ENCODE peak calls at places on chromosomes 16 and 17, in four cellular contexts. N, V, I and F are unnamed samples.

GRCh38 chr16:3431779-3432219 is 11.5 kb downstream of the ZNF597 start:
- DNase-seq in N (peak; percentile 96), V (no peak), I (peak; percentile 62), F (peak; percentile 42)

GRCh38 chr17:63399856-63400255 is 46.2 kb downstream of the CYB561 start:
- DNase-seq in N (no peak), V (no peak), I (no peak), F (no peak)

GRCh38 chr16:31141489-31142108 is 6.1 kb upstream of the PRSS8 start:
- DNase-seq in N (peak; percentile 21), V (no peak), I (peak; percentile 38), F (no peak)

GRCh38 chr17:47280072-47280811 is 26.6 kb downstream of the ITGB3 start:
- DNase-seq in N (no peak), V (no peak), I (peak; percentile 51), F (no peak)

GRCh38 chr17:78988152-78988551 is 8.4 kb upstream of the LGALS3BP start:
- DNase-seq in N (no peak), V (no peak), I (no peak), F (no peak)

GRCh38 chr16:851871-852270 is 51.3 kb upstream of the GNG13 start:
- DNase-seq in N (no peak), V (no peak), I (no peak), F (no peak)

GRCh38 chr17:40025991-40026815 is 11.0 kb downstream of the CSF3 start:
- DNase-seq in N (no peak), V (no peak), I (no peak), F (no peak)

GRCh38 chr16:10256855-10257641 is 74.8 kb upstream of the GRIN2A start:
- DNase-seq in N (no peak), V (peak; percentile 49), I (peak; percentile 84), F (peak; percentile 65)

GRCh38 chr17:81432873-81433451 is 37.7 kb downstream of the BAHCC1 start:
- DNase-seq in N (no peak), V (no peak), I (no peak), F (no peak)

GRCh38 chr17:4490637-4491061 is 8.0 kb upstream of the SPNS2 start:
- DNase-seq in N (no peak), V (no peak), I (no peak), F (no peak)

GRCh38 chr17:66829386-66829864 is 5.5 kb upstream of the CACNG5 start:
- DNase-seq in N (peak; percentile 7), V (no peak), I (peak; percentile 40), F (no peak)

GRCh38 chr17:42670199-42670924 is 6.4 kb downstream of the PLEKHH3 start:
- DNase-seq in N (peak; percentile 30), V (no peak), I (no peak), F (peak; percentile 78)

GRCh38 chr16:19446300-19446846 is 28.7 kb downstream of the TMC5 start:
- DNase-seq in N (no peak), V (no peak), I (no peak), F (no peak)

GRCh38 chr16:55567382-55567781 is 898 bp downstream of the CAPNS2 start:
- DNase-seq in N (peak; percentile 66), V (no peak), I (no peak), F (no peak)

GRCh38 chr17:82034371-82035011 is 3.0 kb downstream of the DCXR start:
- DNase-seq in N (no peak), V (no peak), I (no peak), F (no peak)

GRCh38 chr17:38844261-38844757 is 9.2 kb downstream of the RPL23 start:
- DNase-seq in N (no peak), V (no peak), I (no peak), F (no peak)
- TF ChIP-seq SPI1 in N (no peak), V (no peak), I (no peak), F (no peak)

GRCh38 chr17:43755389-43755875 is 3.2 kb downstream of the SOST start:
- DNase-seq in N (no peak), V (no peak), I (no peak), F (no peak)
- TF ChIP-seq SPI1 in N (no peak), V (no peak), I (no peak), F (no peak)

GRCh38 chr16:80984124-80984892 is 22.4 kb downstream of the CMC2 start:
- DNase-seq in N (no peak), V (no peak), I (no peak), F (no peak)
- TF ChIP-seq SPI1 in N (no peak), V (no peak), I (no peak), F (no peak)

GRCh38 chr17:979211-979538 is 401 bp downstream of the NXN start:
- DNase-seq in N (no peak), V (no peak), I (no peak), F (no peak)

GRCh38 chr17:980406-981291 is 1.1 kb upstream of the NXN start:
- DNase-seq in N (peak; percentile 58), V (peak; percentile 33), I (peak; percentile 63), F (peak; percentile 60)

GRCh38 chr17:981292-981658 is 1.7 kb upstream of the NXN start:
- DNase-seq in N (no peak), V (no peak), I (no peak), F (no peak)

GRCh38 chr17:978110-979093 is 1.2 kb downstream of the NXN start:
- DNase-seq in N (no peak), V (no peak), I (no peak), F (no peak)

GRCh38 chr17:979539-980405 is at the start of gene NXN:
- DNase-seq in N (peak; percentile 31), V (no peak), I (peak; percentile 93), F (peak; percentile 92)
- TF ChIP-seq SPI1 in N (no peak), V (no peak), I (no peak), F (no peak)

GRCh38 chr17:36731091-36731490 is 129.7 kb downstream of the MRM1 start:
- DNase-seq in N (no peak), V (no peak), I (no peak), F (no peak)

GRCh38 chr17:36728030-36728991 is 126.9 kb downstream of the MRM1 start:
- DNase-seq in N (no peak), V (no peak), I (peak; percentile 86), F (no peak)

GRCh38 chr17:36730095-36730808 is 128.9 kb downstream of the MRM1 start:
- DNase-seq in N (no peak), V (no peak), I (no peak), F (no peak)

GRCh38 chr17:36732351-36732750 is 131.0 kb downstream of the MRM1 start:
- DNase-seq in N (no peak), V (no peak), I (no peak), F (no peak)

DNA sequence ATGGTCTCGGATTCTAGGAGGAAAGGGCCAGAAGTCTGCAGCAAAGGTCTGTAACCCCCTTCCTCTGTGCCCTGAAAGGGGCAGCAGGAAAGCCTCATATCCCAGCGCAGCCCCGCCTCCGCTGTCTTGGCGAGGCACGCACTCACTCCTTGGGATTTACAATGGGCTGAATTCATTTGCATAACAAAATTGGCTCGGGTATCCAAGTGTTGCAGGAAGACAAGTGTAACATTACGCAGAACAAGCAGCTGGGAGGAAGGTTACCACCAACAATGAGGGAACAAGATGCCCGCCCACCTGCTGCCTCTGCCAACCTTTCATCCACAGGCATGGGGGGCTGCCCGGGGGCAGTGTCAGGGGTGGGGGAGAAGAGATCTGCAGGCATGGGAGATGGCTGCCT is 130.4 kb downstream of the MRM1 start:
- DNase-seq in N (no peak), V (no peak), I (no peak), F (no peak)
- TF ChIP-seq SPI1 in N (no peak), V (no peak), I (no peak), F (no peak)

GRCh38 chr17:18933102-18934058 is 18.6 kb upstream of the SLC5A10 start:
- DNase-seq in N (no peak), V (no peak), I (no peak), F (no peak)

GRCh38 chr17:18932360-18933055 is 19.5 kb upstream of the SLC5A10 start:
- DNase-seq in N (no peak), V (no peak), I (no peak), F (no peak)

GRCh38 chr17:18938692-18939023 is 13.3 kb upstream of the SLC5A10 start:
- DNase-seq in N (no peak), V (no peak), I (no peak), F (no peak)

DNA sequence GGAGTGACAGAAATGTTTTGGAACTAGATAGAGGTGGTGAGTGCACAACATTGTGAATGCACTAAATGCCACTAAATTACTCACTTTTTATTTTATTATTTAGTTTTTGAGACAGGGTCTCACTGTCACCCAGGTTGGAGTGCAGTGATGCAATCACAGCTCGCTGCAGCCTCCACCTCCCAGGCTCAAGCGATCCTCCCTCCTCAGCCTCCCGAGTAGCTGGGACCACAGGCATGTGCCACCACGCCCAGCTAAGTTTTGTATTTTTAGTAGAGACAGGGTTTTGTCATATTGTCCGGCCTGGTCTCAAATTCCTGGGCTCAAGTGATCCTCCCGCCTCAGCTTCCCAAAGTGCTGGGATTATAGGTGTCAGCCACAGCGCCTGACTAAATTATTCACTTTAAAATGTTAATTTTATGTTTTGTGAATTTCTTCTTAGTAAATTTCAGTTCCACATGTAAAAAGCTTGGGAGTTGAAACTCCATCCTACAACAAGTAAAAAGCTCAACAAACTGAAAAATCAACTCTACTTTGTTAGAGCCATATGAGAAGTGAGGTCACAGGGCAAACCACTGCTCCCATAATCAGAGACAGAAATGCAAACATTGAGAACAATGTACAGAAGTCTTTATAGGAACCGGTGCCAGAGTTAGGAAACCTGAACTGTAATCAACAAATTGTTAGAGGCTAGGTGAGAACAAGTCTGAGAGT is 13.8 kb upstream of the SLC5A10 start:
- DNase-seq in N (no peak), V (no peak), I (no peak), F (no peak)
- TF ChIP-seq SPI1 in N (no peak), V (no peak), I (no peak), F (no peak)

GRCh38 chr16:86949116-86949515 is 368.1 kb downstream of the C16orf95 start:
- DNase-seq in N (no peak), V (no peak), I (no peak), F (no peak)

GRCh38 chr16:86946981-86947380 is 368.6 kb downstream of the FOXL1 start:
- DNase-seq in N (no peak), V (no peak), I (no peak), F (no peak)

GRCh38 chr16:86948046-86948445 is 369.1 kb downstream of the C16orf95 start:
- DNase-seq in N (no peak), V (no peak), I (no peak), F (no peak)

GRCh38 chr16:86945166-86945900 is 367.0 kb downstream of the FOXL1 start:
- DNase-seq in N (no peak), V (no peak), I (no peak), F (no peak)

GRCh38 chr16:86946396-86946795 is 368.0 kb downstream of the FOXL1 start:
- DNase-seq in N (no peak), V (no peak), I (no peak), F (no peak)
- TF ChIP-seq SPI1 in N (no peak), V (no peak), I (no peak), F (no peak)

GRCh38 chr17:17104036-17104435 is 61.8 kb downstream of the MPRIP start:
- DNase-seq in N (no peak), V (no peak), I (no peak), F (no peak)
- TF ChIP-seq SPI1 in N (no peak), V (no peak), I (no peak), F (no peak)